ENCODE peak calls at places on chromosome 22, in five cellular contexts. One of them, this sample, is unnamed.

GRCh38 chr22:23287136-23288095 is 107.1 kb downstream of the BCR start:
- DNase-seq in AG04450: no peak
- DNase-seq in NCI-H2107: no peak
- DNase-seq in GOT3: no peak
- DNase-seq in upper lobe of right lung: no peak
- DNase-seq in this sample: no peak

GRCh38 chr22:38454361-38455062 is 487 bp downstream of the KCNJ4 start:
- DNase-seq in AG04450: no peak
- DNase-seq in NCI-H2107: no peak
- DNase-seq in GOT3: no peak
- DNase-seq in upper lobe of right lung: no peak
- DNase-seq in this sample: no peak

GRCh38 chr22:22060200-22061084 is 77.9 kb upstream of the TOP3B start:
- DNase-seq in AG04450: no peak
- DNase-seq in NCI-H2107: no peak
- DNase-seq in GOT3: no peak
- DNase-seq in upper lobe of right lung: peak
- DNase-seq in this sample: no peak

GRCh38 chr22:35315855-35316745 is 16.4 kb downstream of the TOM1 start:
- DNase-seq in AG04450: no peak
- DNase-seq in NCI-H2107: no peak
- DNase-seq in GOT3: no peak
- DNase-seq in upper lobe of right lung: peak
- DNase-seq in this sample: no peak

GRCh38 chr22:28600546-28601143 is 79.0 kb downstream of the TTC28 start:
- DNase-seq in AG04450: peak
- DNase-seq in NCI-H2107: peak
- DNase-seq in GOT3: no peak
- DNase-seq in upper lobe of right lung: no peak
- DNase-seq in this sample: no peak

GRCh38 chr22:20781272-20781990 is 7.5 kb downstream of the SERPIND1 start:
- DNase-seq in AG04450: no peak
- DNase-seq in NCI-H2107: no peak
- DNase-seq in GOT3: no peak
- DNase-seq in upper lobe of right lung: no peak
- DNase-seq in this sample: no peak

GRCh38 chr22:37741312-37741795 is 44.5 kb downstream of the TRIOBP start:
- DNase-seq in AG04450: peak
- DNase-seq in NCI-H2107: peak
- DNase-seq in GOT3: peak
- DNase-seq in upper lobe of right lung: peak
- DNase-seq in this sample: no peak

GRCh38 chr22:50059185-50059880 is 1.2 kb upstream of the TTLL8 start:
- DNase-seq in AG04450: no peak
- DNase-seq in NCI-H2107: no peak
- DNase-seq in GOT3: no peak
- DNase-seq in upper lobe of right lung: no peak
- DNase-seq in this sample: no peak

GRCh38 chr22:18048441-18048898 is 24.1 kb upstream of the MICAL3 start:
- DNase-seq in AG04450: peak
- DNase-seq in NCI-H2107: no peak
- DNase-seq in GOT3: no peak
- DNase-seq in upper lobe of right lung: peak
- DNase-seq in this sample: no peak

GRCh38 chr22:21826204-21826603 is 41.2 kb downstream of the MAPK1 start:
- DNase-seq in AG04450: no peak
- DNase-seq in NCI-H2107: no peak
- DNase-seq in GOT3: no peak
- DNase-seq in upper lobe of right lung: no peak
- DNase-seq in this sample: no peak

GRCh38 chr22:37145415-37146385 is 4.0 kb downstream of the IL2RB start:
- DNase-seq in AG04450: no peak
- DNase-seq in NCI-H2107: no peak
- DNase-seq in GOT3: no peak
- DNase-seq in upper lobe of right lung: no peak
- DNase-seq in this sample: no peak

GRCh38 chr22:17114173-17114957 is 6.8 kb downstream of the TMEM121B start:
- DNase-seq in AG04450: no peak
- DNase-seq in NCI-H2107: no peak
- DNase-seq in GOT3: no peak
- DNase-seq in upper lobe of right lung: no peak
- DNase-seq in this sample: no peak

GRCh38 chr22:41752011-41752975 is 48.2 kb upstream of the CCDC134 start:
- DNase-seq in AG04450: no peak
- DNase-seq in NCI-H2107: no peak
- DNase-seq in GOT3: no peak
- DNase-seq in upper lobe of right lung: no peak
- DNase-seq in this sample: no peak

GRCh38 chr22:40670058-40670457 is 9.2 kb upstream of the MCHR1 start:
- DNase-seq in AG04450: no peak
- DNase-seq in NCI-H2107: no peak
- DNase-seq in GOT3: no peak
- DNase-seq in upper lobe of right lung: no peak
- DNase-seq in this sample: no peak

GRCh38 chr22:25746012-25746373 is 4.0 kb downstream of the MYO18B start:
- DNase-seq in AG04450: no peak
- DNase-seq in NCI-H2107: no peak
- DNase-seq in GOT3: no peak
- DNase-seq in upper lobe of right lung: no peak
- DNase-seq in this sample: no peak

This sample was measured in thoracic aorta.